ENCODE peak calls at places on chromosomes 6 and 20, in six cellular contexts. O is kidney glomerular epithelial cell, B is ascending aorta, J is heart right ventricle, G is posterior cingulate gyrus, X is colonic mucosa. U is an unnamed sample.

GRCh38 chr6:163814494-163815364 is 400.2 kb downstream of the QKI start:
- DNase-seq in O (peak; percentile 20), B (no peak), J (no peak), G (no peak), X (no peak), U (peak; percentile 99)

GRCh38 chr6:100664274-100665040 is 199.7 kb upstream of the SIM1 start:
- DNase-seq in O (peak; percentile 24), B (no peak), J (no peak), G (no peak), X (no peak), U (peak; percentile 27)

GRCh38 chr6:10219510-10219909 is 195.4 kb downstream of the TFAP2A start:
- DNase-seq in O (no peak), B (no peak), J (no peak), G (no peak), X (no peak), U (no peak)

GRCh38 chr6:1312444-1313363 is 806 bp downstream of the FOXQ1 start:
- DNase-seq in O (no peak), B (no peak), J (no peak), G (no peak), X (no peak), U (no peak)

GRCh38 chr6:169237496-169238134 is 16.0 kb downstream of the THBS2 start:
- DNase-seq in O (no peak), B (no peak), J (no peak), G (no peak), X (no peak), U (no peak)

GRCh38 chr6:24757610-24758009 is 17.1 kb upstream of the GMNN start:
- DNase-seq in O (no peak), B (no peak), J (no peak), G (no peak), X (no peak), U (no peak)

GRCh38 chr6:15608406-15608805 is 54.4 kb downstream of the DTNBP1 start:
- DNase-seq in O (peak; percentile 87), B (no peak), J (peak; percentile 26), G (no peak), X (no peak), U (peak; percentile 90)

GRCh38 chr20:48294196-48294595 is 508.9 kb upstream of the SULF2 start:
- DNase-seq in O (no peak), B (no peak), J (no peak), G (no peak), X (no peak), U (peak; percentile 93)

GRCh38 chr6:92504509-92504908 is 914.9 kb downstream of the EPHA7 start:
- DNase-seq in O (no peak), B (no peak), J (no peak), G (no peak), X (no peak), U (no peak)

GRCh38 chr6:6806793-6807518 is 218.4 kb downstream of the LY86 start:
- DNase-seq in O (no peak), B (peak; percentile 73), J (peak; percentile 62), G (peak; percentile 27), X (no peak), U (no peak)

GRCh38 chr6:356828-357251 is 34.7 kb upstream of the IRF4 start:
- DNase-seq in O (no peak), B (peak; percentile 64), J (no peak), G (no peak), X (no peak), U (no peak)